ENCODE peak calls at places on chromosome 11, in eight cellular contexts. O is HEK293T; J is EH; Y is GDM1; G is stimulated activated CD4-positive, alpha-beta T cell treated with anti-CD3 and anti-CD28 coated beads, Interleukin-2, amount 100 ng/mL, for 48 hours; Q is AG10803; V is COLO829; M is vagina. D is an unnamed sample.

GRCh38 chr11:16155448-16155847 is 200.9 kb downstream of the SOX6 start:
- DNase-seq in O (no peak), J (no peak), Y (no peak), G (no peak), Q (no peak), V (no peak), M (no peak), D (no peak)

GRCh38 chr11:126362879-126363655 is 7.6 kb downstream of the ST3GAL4 start:
- DNase-seq in O (no peak), J (no peak), Y (no peak), G (no peak), Q (no peak), V (no peak), M (no peak), D (no peak)

GRCh38 chr11:65915821-65916251 is 3.0 kb downstream of the C11orf68 start:
- DNase-seq in O (no peak), J (peak; percentile 99), Y (no peak), G (no peak), Q (peak; percentile 98), V (peak; percentile 97), M (peak; percentile 98), D (no peak)

GRCh38 chr11:119990306-119991021 is 147.4 kb downstream of the TRIM29 start:
- DNase-seq in O (no peak), J (peak; percentile 5), Y (no peak), G (no peak), Q (peak; percentile 17), V (no peak), M (no peak), D (no peak)

GRCh38 chr11:82775736-82776346 is 42.2 kb upstream of the FAM181B start:
- DNase-seq in O (peak; percentile 63), J (peak; percentile 67), Y (peak; percentile 26), G (peak; percentile 10), Q (peak; percentile 42), V (peak; percentile 47), M (no peak), D (peak; percentile 65)

GRCh38 chr11:25484225-25484624 is 847.7 kb upstream of the ANO3 start:
- DNase-seq in O (no peak), J (no peak), Y (no peak), G (no peak), Q (no peak), V (no peak), M (no peak), D (no peak)

GRCh38 chr11:102513869-102514268 is 16.7 kb downstream of the MMP7 start:
- DNase-seq in O (no peak), J (peak; percentile 53), Y (no peak), G (no peak), Q (peak; percentile 51), V (no peak), M (no peak), D (no peak)

GRCh38 chr11:110003426-110003825 is 89.8 kb upstream of the ZC3H12C start:
- DNase-seq in O (no peak), J (no peak), Y (no peak), G (no peak), Q (no peak), V (no peak), M (no peak), D (no peak)

GRCh38 chr11:67996622-67997459 is 7.1 kb downstream of the UNC93B1 start:
- DNase-seq in O (peak; percentile 93), J (peak; percentile 63), Y (no peak), G (peak; percentile 25), Q (peak; percentile 36), V (peak; percentile 84), M (no peak), D (peak; percentile 53)

GRCh38 chr11:6646631-6647281 is 8.9 kb downstream of the DCHS1 start:
- DNase-seq in O (no peak), J (peak; percentile 76), Y (peak; percentile 68), G (no peak), Q (peak; percentile 84), V (no peak), M (peak; percentile 94), D (peak; percentile 91)

GRCh38 chr11:66363187-66363601 is 8.4 kb downstream of the SLC29A2 start:
- DNase-seq in O (peak; percentile 4), J (no peak), Y (no peak), G (no peak), Q (no peak), V (no peak), M (no peak), D (no peak)

GRCh38 chr11:113111156-113111555 is 149.9 kb downstream of the NCAM1 start:
- DNase-seq in O (no peak), J (no peak), Y (no peak), G (no peak), Q (no peak), V (no peak), M (no peak), D (no peak)

GRCh38 chr11:64906314-64906635 is 10.7 kb downstream of the ATG2A start:
- DNase-seq in O (no peak), J (no peak), Y (no peak), G (no peak), Q (no peak), V (no peak), M (no peak), D (no peak)

GRCh38 chr11:19511413-19512183 is 201.0 kb upstream of the NAV2 start:
- DNase-seq in O (no peak), J (no peak), Y (no peak), G (no peak), Q (no peak), V (no peak), M (peak; percentile 92), D (no peak)

GRCh38 chr11:3853935-3854659 is 1.4 kb upstream of the STIM1 start:
- DNase-seq in O (no peak), J (no peak), Y (peak; percentile 62), G (peak; percentile 54), Q (no peak), V (no peak), M (peak; percentile 93), D (peak; percentile 85)

GRCh38 chr11:87428266-87428665 is 390.5 kb downstream of the TMEM135 start:
- DNase-seq in O (no peak), J (peak; percentile 79), Y (no peak), G (no peak), Q (peak; percentile 38), V (no peak), M (no peak), D (no peak)

GRCh38 chr11:128323381-128323780 is 264.0 kb downstream of the ETS1 start:
- DNase-seq in O (no peak), J (peak; percentile 53), Y (no peak), G (no peak), Q (peak; percentile 43), V (peak; percentile 8), M (no peak), D (no peak)

GRCh38 chr11:127002669-127003259 is 2.2 kb upstream of the KIRREL3 start:
- DNase-seq in O (no peak), J (no peak), Y (no peak), G (no peak), Q (no peak), V (no peak), M (no peak), D (no peak)

GRCh38 chr11:8066036-8066910 is 14.7 kb upstream of the TUB start:
- DNase-seq in O (no peak), J (no peak), Y (no peak), G (no peak), Q (no peak), V (no peak), M (peak; percentile 88), D (no peak)

GRCh38 chr11:103652013-103652412 is 384.4 kb upstream of the DDI1 start:
- DNase-seq in O (no peak), J (peak; percentile 91), Y (no peak), G (no peak), Q (no peak), V (no peak), M (no peak), D (peak; percentile 48)

GRCh38 chr11:92829121-92829520 is 140.3 kb upstream of the MTNR1B start:
- DNase-seq in O (no peak), J (no peak), Y (no peak), G (no peak), Q (no peak), V (no peak), M (no peak), D (no peak)

GRCh38 chr11:1864831-1865665 is 12.2 kb downstream of the LSP1 start:
- DNase-seq in O (no peak), J (peak; percentile 8), Y (no peak), G (no peak), Q (no peak), V (no peak), M (no peak), D (no peak)

GRCh38 chr11:2436521-2437031 is 7.7 kb downstream of the TRPM5 start:
- DNase-seq in O (no peak), J (no peak), Y (no peak), G (no peak), Q (no peak), V (no peak), M (no peak), D (no peak)

GRCh38 chr11:9982796-9983579 is 311.0 kb downstream of the SBF2 start:
- DNase-seq in O (no peak), J (peak; percentile 55), Y (no peak), G (no peak), Q (no peak), V (peak; percentile 22), M (no peak), D (no peak)

GRCh38 chr11:32888805-32889204 is 3.8 kb upstream of the QSER1 start:
- DNase-seq in O (no peak), J (peak; percentile 79), Y (no peak), G (no peak), Q (peak; percentile 72), V (no peak), M (no peak), D (no peak)

GRCh38 chr11:73426184-73426845 is 50.1 kb downstream of the RELT start:
- DNase-seq in O (no peak), J (peak; percentile 76), Y (no peak), G (no peak), Q (peak; percentile 85), V (no peak), M (no peak), D (no peak)

GRCh38 chr11:79244175-79244804 is 196.5 kb downstream of the TENM4 start:
- DNase-seq in O (no peak), J (peak; percentile 89), Y (no peak), G (no peak), Q (peak; percentile 98), V (peak; percentile 97), M (no peak), D (no peak)

GRCh38 chr11:79219186-79220045 is 221.4 kb downstream of the TENM4 start:
- DNase-seq in O (no peak), J (no peak), Y (no peak), G (no peak), Q (peak; percentile 28), V (no peak), M (no peak), D (no peak)

GRCh38 chr11:85712953-85713352 is 27.0 kb upstream of the CCDC89 start:
- DNase-seq in O (no peak), J (peak; percentile 49), Y (no peak), G (no peak), Q (peak; percentile 26), V (no peak), M (no peak), D (no peak)

GRCh38 chr11:82046778-82047177 is 686.9 kb downstream of the FAM181B start:
- DNase-seq in O (no peak), J (no peak), Y (no peak), G (no peak), Q (peak; percentile 67), V (no peak), M (no peak), D (no peak)

GRCh38 chr11:6245536-6245935 is 6.6 kb downstream of the CNGA4 start:
- DNase-seq in O (no peak), J (no peak), Y (no peak), G (no peak), Q (no peak), V (no peak), M (no peak), D (no peak)

GRCh38 chr11:130831506-130832385 is 84.5 kb downstream of the SNX19 start:
- DNase-seq in O (no peak), J (peak; percentile 38), Y (no peak), G (no peak), Q (no peak), V (no peak), M (no peak), D (no peak)

GRCh38 chr11:17684550-17684949 is 34.8 kb upstream of the MYOD1 start:
- DNase-seq in O (no peak), J (no peak), Y (no peak), G (no peak), Q (no peak), V (no peak), M (no peak), D (no peak)

GRCh38 chr11:60776167-60776566 is 9.0 kb upstream of the MS4A10 start:
- DNase-seq in O (no peak), J (no peak), Y (no peak), G (no peak), Q (no peak), V (no peak), M (no peak), D (no peak)